ENCODE peak calls at places on chromosomes 13 and 19, in eight cellular contexts. C, A, X, Y, Q, I, V and B are unnamed samples.

GRCh38 chr13:111398715-111399299 is 78.4 kb downstream of the TEX29 start:
- DNase-seq in C (no peak), A (no peak), X (no peak), Y (no peak), Q (peak), I (no peak), V (no peak), B (peak)

GRCh38 chr19:18967358-18968146 is 26.5 kb upstream of the HOMER3 start:
- DNase-seq in C (peak), A (no peak), X (no peak), Y (peak), Q (peak), I (peak), V (no peak), B (no peak)

GRCh38 chr19:38952395-38953165 is 21.8 kb downstream of the MRPS12 start:
- DNase-seq in C (peak), A (peak), X (peak), Y (no peak), Q (peak), I (no peak), V (no peak), B (no peak)

GRCh38 chr19:14369399-14370168 is 11.7 kb upstream of the ADGRE5 start:
- DNase-seq in C (peak), A (no peak), X (no peak), Y (no peak), Q (peak), I (no peak), V (peak), B (no peak)

GRCh38 chr13:27578121-27579030 is 42.0 kb downstream of the LNX2 start:
- DNase-seq in C (peak), A (no peak), X (no peak), Y (no peak), Q (no peak), I (no peak), V (no peak), B (no peak)

GRCh38 chr19:18817574-18817973 is 14.2 kb upstream of the UPF1 start:
- DNase-seq in C (no peak), A (no peak), X (no peak), Y (no peak), Q (no peak), I (no peak), V (no peak), B (no peak)

GRCh38 chr13:31485651-31486051 is 253.7 kb upstream of the RXFP2 start:
- DNase-seq in C (no peak), A (no peak), X (no peak), Y (no peak), Q (no peak), I (no peak), V (no peak), B (no peak)

GRCh38 chr19:47445937-47446402 is 25.7 kb downstream of the SLC8A2 start:
- DNase-seq in C (no peak), A (peak), X (peak), Y (peak), Q (peak), I (no peak), V (peak), B (no peak)

GRCh38 chr13:46982856-46983582 is 86.2 kb upstream of the HTR2A start:
- DNase-seq in C (no peak), A (no peak), X (no peak), Y (no peak), Q (peak), I (no peak), V (no peak), B (no peak)

GRCh38 chr19:7743425-7743841 is 3.9 kb downstream of the CD209 start:
- DNase-seq in C (no peak), A (no peak), X (no peak), Y (no peak), Q (no peak), I (no peak), V (no peak), B (no peak)

GRCh38 chr13:113479179-113479578 is 11.3 kb downstream of the DCUN1D2 start:
- DNase-seq in C (no peak), A (no peak), X (no peak), Y (no peak), Q (no peak), I (no peak), V (no peak), B (no peak)

GRCh38 chr13:110645750-110646149 is 30.4 kb downstream of the NAXD start:
- DNase-seq in C (no peak), A (no peak), X (no peak), Y (no peak), Q (no peak), I (no peak), V (no peak), B (no peak)

GRCh38 chr13:52348983-52349780 is 56.8 kb downstream of the THSD1 start:
- DNase-seq in C (peak), A (no peak), X (no peak), Y (no peak), Q (no peak), I (no peak), V (no peak), B (no peak)

GRCh38 chr19:8163781-8164180 is 14.4 kb upstream of the FBN3 start:
- DNase-seq in C (peak), A (no peak), X (no peak), Y (no peak), Q (no peak), I (no peak), V (no peak), B (no peak)

GRCh38 chr13:47168086-47168485 is 271.2 kb upstream of the HTR2A start:
- DNase-seq in C (peak), A (no peak), X (no peak), Y (no peak), Q (no peak), I (no peak), V (no peak), B (no peak)

GRCh38 chr13:73722120-73722519 is 412.1 kb downstream of the KLF12 start:
- DNase-seq in C (peak), A (no peak), X (no peak), Y (no peak), Q (no peak), I (no peak), V (no peak), B (no peak)

GRCh38 chr13:113843864-113844556 is 19.9 kb downstream of the GAS6 start:
- DNase-seq in C (no peak), A (no peak), X (no peak), Y (no peak), Q (peak), I (no peak), V (no peak), B (no peak)

GRCh38 chr19:756232-756631 is 5.3 kb downstream of the MISP start:
- DNase-seq in C (peak), A (no peak), X (no peak), Y (no peak), Q (peak), I (no peak), V (peak), B (no peak)

GRCh38 chr19:4057913-4058695 is 8.6 kb downstream of the ZBTB7A start:
- DNase-seq in C (peak), A (no peak), X (no peak), Y (peak), Q (peak), I (peak), V (peak), B (no peak)
- TF ChIP-seq CTCF in C (peak), A (no peak), X (no peak), Y (no peak), Q (no peak), I (peak), V (no peak), B (no peak)

DNA sequence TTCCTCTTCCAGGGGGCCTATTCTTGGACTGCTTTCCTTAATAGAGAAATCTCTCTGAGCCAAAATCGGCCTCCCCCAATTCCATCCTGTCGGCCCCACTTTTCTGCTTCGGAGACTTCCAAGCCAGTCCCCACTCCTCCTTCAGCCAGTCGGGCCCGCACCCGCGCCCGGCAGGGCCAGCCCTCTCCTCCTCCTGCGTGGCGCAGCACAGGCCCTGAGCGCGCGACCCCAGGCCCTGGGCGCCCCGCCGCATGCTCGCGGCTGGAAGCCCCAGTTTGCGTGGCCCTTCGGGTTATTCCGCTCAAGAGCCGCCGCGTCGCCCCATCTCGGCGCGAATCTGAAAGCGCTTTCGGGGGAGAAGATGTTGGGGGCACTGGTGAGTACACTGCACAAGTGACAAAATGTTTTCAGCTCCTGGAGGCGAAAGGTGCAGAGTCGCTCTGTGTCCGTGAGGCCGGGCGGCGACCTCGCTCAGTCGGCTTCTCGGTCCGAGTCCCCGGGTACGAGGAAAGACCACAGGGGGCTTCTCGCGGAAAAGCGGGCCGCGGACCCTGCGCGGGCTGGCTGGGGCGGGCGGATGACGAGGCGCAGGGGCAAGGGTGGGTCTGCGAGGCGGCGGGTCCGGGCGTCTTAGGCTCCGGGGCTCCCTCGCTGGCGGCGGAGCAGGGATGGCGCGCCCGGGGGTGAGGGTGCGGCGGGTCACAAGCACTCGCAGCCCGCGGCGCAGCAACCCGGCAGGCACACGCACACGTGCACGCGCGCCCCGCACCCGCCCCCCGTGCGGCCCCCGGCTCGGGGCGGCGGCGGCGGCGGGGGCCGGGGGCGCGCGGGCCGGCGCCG is at the start of gene IL17D:
- DNase-seq in C (no peak), A (peak), X (peak), Y (peak), Q (no peak), I (no peak), V (peak), B (no peak)
- TF ChIP-seq CTCF in C (no peak), A (no peak), X (no peak), Y (no peak), Q (no peak), I (no peak), V (no peak), B (peak)

DNA sequence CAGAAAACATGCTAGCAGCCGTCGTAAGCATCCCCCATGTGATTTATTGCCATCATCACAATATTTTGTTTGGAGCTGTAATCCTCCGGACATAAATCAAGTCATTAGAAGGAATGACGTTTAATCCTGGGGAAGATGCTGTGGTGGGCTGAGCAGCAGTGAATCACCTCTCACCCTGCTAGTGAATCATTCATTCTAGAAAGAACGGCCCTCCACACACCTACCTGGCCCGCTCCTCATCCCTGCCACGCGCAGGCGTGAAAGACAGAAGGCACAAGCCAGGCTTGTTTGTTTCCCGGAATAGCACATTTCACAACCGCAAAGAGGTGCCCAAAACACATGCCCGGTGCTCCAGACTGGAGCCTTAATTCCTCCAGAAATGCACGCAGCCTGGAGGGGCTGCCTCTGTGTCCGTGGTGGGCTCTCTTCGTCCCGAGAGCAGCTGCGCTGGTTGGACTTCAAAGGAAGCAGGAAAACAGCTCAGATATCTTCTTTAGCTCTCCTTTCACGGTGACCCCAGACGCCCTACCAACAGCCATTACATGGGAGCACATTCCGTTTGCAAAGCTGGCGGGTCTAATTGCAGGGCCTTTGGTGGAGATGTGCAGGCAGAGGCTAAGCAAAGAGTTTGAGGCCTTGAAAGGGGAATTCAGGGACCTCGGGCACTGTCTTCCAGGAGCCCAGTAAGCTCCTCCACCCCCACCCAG is 41.2 kb upstream of the KCTD15 start:
- DNase-seq in C (no peak), A (no peak), X (no peak), Y (no peak), Q (no peak), I (no peak), V (no peak), B (peak)
- TF ChIP-seq CTCF in C (no peak), A (no peak), X (no peak), Y (no peak), Q (no peak), I (no peak), V (no peak), B (no peak)

DNA sequence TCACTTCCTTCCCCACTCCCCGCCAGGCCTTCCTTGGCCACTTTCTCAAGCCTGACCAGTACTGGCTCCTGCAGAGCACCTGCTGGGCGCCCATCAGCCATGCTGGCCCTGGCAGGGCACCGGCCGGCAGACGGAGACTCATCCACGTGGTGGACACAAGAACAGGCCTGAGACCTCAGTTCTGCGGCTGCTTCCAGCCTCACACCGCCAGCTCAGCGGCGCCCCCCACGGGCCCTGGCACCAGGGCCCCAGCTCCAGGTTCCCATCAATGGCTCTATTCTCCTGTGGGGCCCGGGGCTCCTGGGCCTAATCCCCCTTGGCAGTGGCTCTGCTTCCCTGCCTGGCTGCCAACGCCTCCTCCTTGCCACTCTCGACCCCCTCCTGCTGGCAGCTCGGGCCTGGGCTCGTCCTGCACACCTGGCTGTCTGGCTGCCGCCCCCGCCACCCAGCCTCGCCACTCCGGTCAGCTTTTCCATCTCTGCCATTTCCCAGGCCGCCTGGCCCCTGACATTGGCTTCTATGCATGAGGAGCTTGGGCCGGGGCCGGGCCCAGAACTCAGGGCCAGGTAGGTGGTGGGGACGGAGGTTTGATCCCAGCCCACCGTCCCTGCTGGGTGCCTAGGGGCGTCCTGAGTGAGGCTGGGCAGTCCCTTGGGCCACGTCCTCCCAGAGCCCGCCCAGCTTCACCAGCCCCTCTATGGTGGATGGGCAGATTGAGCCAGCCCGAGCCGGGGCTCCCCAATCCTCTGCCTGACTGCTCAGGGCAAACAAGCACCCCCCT is 6.2 kb downstream of the NDUFA11 start:
- DNase-seq in C (no peak), A (peak), X (no peak), Y (no peak), Q (no peak), I (no peak), V (no peak), B (no peak)
- TF ChIP-seq CTCF in C (no peak), A (peak), X (peak), Y (no peak), Q (no peak), I (no peak), V (no peak), B (no peak)